ENCODE peak calls at places on chromosomes 16 and 17, in six cellular contexts. F is HCT116, C is psoas muscle, Z is gastrocnemius medialis, V is Panc1, E is mucosa of descending colon. U is an unnamed sample.

GRCh38 chr17:8712698-8713097 is 31.9 kb downstream of the CCDC42 start:
- ATAC-seq in C (no peak), Z (no peak), F (no peak), V (no peak), E (no peak), U (no peak)

GRCh38 chr17:29114141-29114540 is 66.1 kb downstream of the MYO18A start:
- ATAC-seq in E (no peak), Z (no peak), V (no peak), C (no peak), F (no peak), U (no peak)

GRCh38 chr17:59366040-59366757 is 34.7 kb downstream of the YPEL2 start:
- ATAC-seq in E (peak), V (no peak), F (no peak), Z (peak), C (no peak), U (peak)

GRCh38 chr17:45096926-45097325 is 35.4 kb downstream of the PLCD3 start:
- ATAC-seq in C (no peak), V (no peak), Z (no peak), E (no peak), F (no peak), U (no peak)

GRCh38 chr16:87463722-87464690 is 28.8 kb downstream of the ZCCHC14 start:
- ATAC-seq in F (no peak), V (peak), C (no peak), E (peak), Z (peak), U (peak)

GRCh38 chr17:63840591-63841349 is 1.7 kb downstream of the SMARCD2 start:
- ATAC-seq in Z (no peak), C (no peak), E (no peak), F (no peak), V (no peak), U (no peak)

GRCh38 chr16:6027733-6028132 is 930.1 kb upstream of the EEF2KMT start:
- ATAC-seq in Z (no peak), F (no peak), V (no peak), E (no peak), C (no peak), U (no peak)

GRCh38 chr17:80769516-80769915 is 222.1 kb upstream of the CHMP6 start:
- ATAC-seq in E (no peak), V (no peak), C (no peak), F (no peak), Z (no peak), U (no peak)

GRCh38 chr17:65888649-65889048 is 303.3 kb downstream of the CEP112 start:
- ATAC-seq in E (no peak), Z (no peak), V (no peak), F (no peak), C (no peak), U (no peak)

GRCh38 chr16:86508028-86508946 is 2.0 kb upstream of the FOXF1 start:
- ATAC-seq in E (peak), Z (no peak), F (no peak), C (no peak), V (no peak), U (peak)

DNA sequence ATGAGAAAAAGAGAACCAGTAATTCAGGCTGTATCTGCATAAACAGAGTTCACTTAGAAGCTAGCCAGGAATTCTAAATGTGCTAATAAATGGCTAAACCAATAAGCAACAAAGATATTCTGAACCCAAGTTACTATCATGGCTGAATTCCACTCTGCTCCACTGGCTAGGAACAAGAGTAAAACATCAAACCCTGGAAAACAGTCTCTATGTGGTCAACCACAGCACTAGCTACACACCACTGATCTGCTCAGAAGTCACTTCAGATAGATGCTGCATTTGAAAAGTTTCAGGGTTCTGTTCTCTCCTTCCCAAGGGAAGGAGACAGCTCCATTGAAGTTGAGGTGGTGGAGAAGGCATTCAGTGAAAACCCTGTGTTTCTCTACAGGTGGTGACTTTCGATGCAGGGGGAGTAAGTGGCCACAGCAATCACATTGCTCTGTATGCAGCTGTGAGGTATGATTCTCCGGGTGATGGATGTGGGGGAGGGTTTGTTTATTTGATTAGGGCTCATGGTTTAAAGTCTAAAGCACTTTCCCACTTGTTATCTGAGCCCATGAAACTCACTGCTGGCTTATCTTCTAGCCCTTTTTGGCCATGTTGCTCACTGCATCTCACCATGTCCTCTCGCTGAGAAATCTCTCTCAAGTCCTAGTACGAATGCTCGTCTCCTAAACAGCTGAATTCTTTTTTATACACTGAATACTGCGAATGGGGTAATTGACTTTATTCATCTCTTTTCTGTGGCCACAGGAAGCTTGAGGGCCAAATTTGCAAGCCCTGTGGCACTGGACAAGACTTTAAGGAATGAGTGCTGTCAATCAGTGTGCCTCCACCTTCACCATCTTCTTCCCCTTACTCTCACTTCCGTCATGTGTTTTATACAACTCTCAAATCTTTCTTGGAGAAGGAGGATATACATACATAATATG is 39.8 kb downstream of the CENPV start:
- ATAC-seq in E (peak), Z (no peak), F (no peak), C (no peak), V (no peak), U (no peak)
- H3K4me3 ChIP-seq in E (no peak), Z (no peak), F (no peak), C (no peak), V (no peak), U (no peak)

GRCh38 chr17:18361837-18362380 is 1.4 kb downstream of the SHMT1 start:
- ATAC-seq in V (no peak), E (no peak), Z (no peak), C (no peak), F (no peak), U (no peak)
- H3K4me3 ChIP-seq in V (peak), E (no peak), Z (peak), C (peak), F (peak), U (no peak)

DNA sequence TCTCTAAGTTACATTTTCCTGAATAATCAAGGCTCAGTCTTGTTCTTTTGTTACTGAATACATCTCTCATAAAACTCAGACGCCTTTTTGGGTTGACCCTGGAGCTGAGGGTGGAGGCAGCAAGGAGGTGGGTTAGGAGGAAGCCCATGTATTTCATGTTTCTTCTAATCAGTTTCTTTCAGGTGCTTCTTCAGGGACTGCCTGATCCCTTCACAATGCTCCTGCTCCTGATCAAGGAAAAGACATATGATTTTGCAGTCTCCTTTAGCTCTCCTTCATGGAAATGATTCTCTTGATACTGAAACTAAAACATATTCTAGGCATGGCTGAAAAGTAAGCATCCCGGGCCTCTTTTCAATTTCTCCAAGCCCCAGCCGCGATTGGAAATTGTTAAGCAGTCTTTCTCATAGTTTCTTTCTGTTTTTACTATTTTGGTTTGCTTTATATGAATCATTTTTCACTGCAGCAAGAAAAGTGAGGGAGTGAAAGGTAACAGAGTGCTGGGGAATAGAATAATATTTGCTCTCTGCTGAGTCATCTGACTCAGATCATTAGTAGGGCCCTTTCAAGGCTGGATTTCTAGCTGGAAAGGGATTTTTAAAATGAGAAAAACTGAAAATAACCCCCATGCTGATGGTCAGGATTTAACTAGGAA is 730.7 kb downstream of the CDH11 start:
- ATAC-seq in V (peak), E (peak), C (no peak), Z (no peak), F (no peak), U (no peak)
- H3K4me3 ChIP-seq in V (no peak), E (no peak), C (no peak), Z (no peak), F (no peak), U (no peak)

GRCh38 chr16:50684823-50685455 is 3.8 kb upstream of the SNX20 start:
- ATAC-seq in V (no peak), Z (no peak), F (no peak), C (no peak), E (peak), U (no peak)
- H3K4me3 ChIP-seq in V (no peak), Z (no peak), F (no peak), C (no peak), E (no peak), U (no peak)

DNA sequence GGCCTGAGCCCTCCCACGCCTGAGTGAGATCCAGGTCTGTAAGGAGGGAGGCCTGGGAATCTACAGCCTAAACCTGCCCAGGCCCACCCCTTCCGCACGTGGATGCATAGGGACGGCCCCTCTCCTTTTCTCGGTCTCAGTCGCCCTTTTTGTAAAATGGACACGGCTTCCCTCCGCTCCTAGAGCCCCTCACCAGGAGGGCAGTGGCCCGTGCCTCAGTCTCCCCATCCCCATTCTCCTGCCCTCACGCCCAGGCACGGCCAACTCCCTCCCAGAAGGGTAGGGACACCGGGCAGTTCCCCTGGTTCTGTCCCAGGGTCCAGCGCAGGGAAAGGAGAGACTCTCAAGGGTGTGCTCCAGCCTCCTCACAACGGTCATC is 48.1 kb downstream of the WNT3 start:
- ATAC-seq in V (peak), C (no peak), E (peak), Z (no peak), F (no peak), U (no peak)
- H3K4me3 ChIP-seq in V (peak), C (peak), E (no peak), Z (no peak), F (peak), U (no peak)

DNA sequence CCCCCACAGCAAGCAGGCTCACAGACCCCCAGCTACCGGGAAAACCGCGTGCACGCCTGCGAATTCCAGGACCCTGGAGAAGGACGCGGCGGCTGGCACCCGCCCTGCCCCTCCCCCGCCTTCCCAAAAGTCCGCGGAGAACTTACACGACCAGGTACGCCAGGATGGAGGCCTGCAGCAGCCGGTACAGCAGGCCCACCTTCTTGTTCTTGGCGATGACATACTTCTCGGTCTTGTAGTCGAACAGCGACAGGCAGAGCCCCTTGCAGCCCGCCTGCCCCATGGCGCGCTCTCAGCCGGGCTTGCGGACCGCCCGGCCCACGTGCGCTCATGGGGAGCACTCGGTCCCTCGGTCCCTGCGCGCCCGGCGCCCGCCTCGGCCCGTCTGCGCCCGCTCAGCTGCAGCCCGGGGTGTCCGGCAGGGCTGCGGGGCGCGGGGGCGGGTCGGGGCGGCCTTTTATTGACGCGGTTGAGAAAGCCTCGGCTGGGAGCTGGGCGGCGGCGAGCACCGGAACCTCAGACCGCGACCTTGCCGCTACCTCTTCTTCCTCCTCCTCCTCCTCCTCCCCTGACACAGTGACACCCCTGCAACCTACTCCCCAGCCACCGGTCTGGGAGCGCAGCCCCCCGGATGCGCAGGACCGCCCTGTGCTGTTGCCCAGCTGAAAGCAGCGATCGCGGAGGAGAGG is at the start of gene P2RX5:
- ATAC-seq in F (peak), C (peak), E (peak), V (peak), Z (peak), U (peak)
- H3K4me3 ChIP-seq in F (peak), C (peak), E (no peak), V (peak), Z (peak), U (no peak)

DNA sequence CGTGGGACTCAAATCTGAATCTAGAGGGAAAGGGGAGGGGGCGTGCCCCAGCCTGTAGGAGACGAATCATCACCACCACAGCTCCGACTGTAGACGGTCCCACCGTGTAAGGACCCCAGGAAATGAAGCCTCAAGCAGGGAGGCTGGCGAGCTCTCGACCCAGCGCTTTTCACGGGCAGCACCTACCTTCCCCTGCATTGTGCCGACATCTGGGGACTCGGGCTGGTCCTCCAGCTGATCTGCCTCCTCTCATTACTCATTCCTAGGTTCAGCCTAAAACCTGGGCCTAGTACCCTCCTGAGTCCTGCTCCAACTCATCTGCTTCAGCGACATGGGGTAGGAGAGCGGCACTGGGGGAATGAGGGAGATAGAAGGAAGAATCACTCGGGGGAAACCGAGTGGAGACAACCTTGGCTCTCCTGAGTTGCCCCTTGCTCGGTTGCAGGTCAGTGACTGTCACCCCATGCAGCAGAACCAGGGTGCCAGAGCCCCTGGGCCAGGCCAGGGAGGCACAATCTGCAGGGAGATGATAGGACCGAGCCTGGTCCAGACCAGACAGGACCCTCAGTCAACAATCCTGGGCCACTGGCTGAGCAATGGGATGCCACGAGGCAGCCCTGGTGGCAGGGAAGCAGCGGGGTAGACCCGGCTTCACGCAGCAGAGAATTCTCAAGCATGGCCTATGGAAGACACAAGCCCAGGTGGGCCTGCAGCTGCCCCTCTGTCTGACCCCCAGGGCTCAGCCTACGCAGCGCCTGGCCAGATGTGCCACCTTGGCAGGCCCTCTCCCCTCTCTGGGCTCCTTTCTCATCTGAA is 833 bp upstream of the BCAR1 start:
- ATAC-seq in E (no peak), C (no peak), Z (no peak), V (peak), F (no peak), U (no peak)
- H3K4me3 ChIP-seq in E (no peak), C (peak), Z (peak), V (peak), F (no peak), U (no peak)

GRCh38 chr16:30766922-30767284 is 4.8 kb downstream of the RNF40 start:
- ATAC-seq in E (no peak), C (no peak), F (no peak), Z (no peak), V (no peak), U (no peak)
- H3K4me3 ChIP-seq in E (no peak), C (no peak), F (no peak), Z (no peak), V (no peak), U (no peak)

GRCh38 chr17:40327735-40328385 is 18.9 kb downstream of the RARA start:
- ATAC-seq in C (no peak), Z (no peak), F (no peak), V (no peak), E (no peak), U (no peak)

GRCh38 chr17:40329981-40330794 is 21.2 kb downstream of the RARA start:
- ATAC-seq in V (no peak), E (peak), F (no peak), C (no peak), Z (peak), U (no peak)

GRCh38 chr17:40327244-40327666 is 18.3 kb downstream of the RARA start:
- ATAC-seq in F (no peak), E (no peak), Z (no peak), V (no peak), C (no peak), U (no peak)

GRCh38 chr17:40326832-40327199 is 17.8 kb downstream of the RARA start:
- ATAC-seq in E (peak), V (no peak), C (no peak), F (no peak), Z (no peak), U (no peak)

GRCh38 chr17:40328386-40328766 is 19.4 kb downstream of the RARA start:
- ATAC-seq in E (no peak), C (no peak), Z (no peak), V (no peak), F (no peak), U (no peak)
- H3K4me3 ChIP-seq in E (no peak), C (no peak), Z (no peak), V (no peak), F (no peak), U (no peak)

U was measured in gastroesophageal sphincter.